ENCODE peak calls at places on chromosomes 3 and 15, in five cellular contexts. Y, W, H, Z and Q are unnamed samples.
A peak's percentile ranks its signal among the peaks of the same experiment; 100 is the strongest.

GRCh38 chr3:29493109-29493508 is 212.2 kb downstream of the RBMS3 start:
- DNase-seq in H (no peak), Y (no peak), Z (no peak), W (no peak), Q (no peak)

GRCh38 chr3:23035927-23036640 is 167.0 kb upstream of the UBE2E2 start:
- DNase-seq in H (peak; percentile 1), W (peak; percentile 68), Y (no peak), Z (no peak), Q (no peak)

GRCh38 chr3:34547297-34547920 is 749.0 kb downstream of the PDCD6IP start:
- DNase-seq in Y (no peak), Z (no peak), W (no peak), H (no peak), Q (no peak)

GRCh38 chr15:43513550-43513949 is 3.9 kb upstream of the MAP1A start:
- DNase-seq in Y (no peak), H (no peak), W (no peak), Z (no peak), Q (peak; percentile 31)

GRCh38 chr15:48469271-48469670 is 138.0 kb downstream of the DUT start:
- DNase-seq in W (no peak), Y (no peak), H (no peak), Z (no peak), Q (no peak)

GRCh38 chr3:195094211-195094921 is 176.6 kb downstream of the XXYLT1 start:
- DNase-seq in Z (no peak), H (no peak), Y (no peak), W (peak; percentile 61), Q (no peak)

GRCh38 chr3:144590854-144591253 is 619.2 kb downstream of the DIPK2A start:
- DNase-seq in Y (no peak), Z (no peak), H (no peak), W (no peak), Q (peak; percentile 63)

GRCh38 chr3:66379565-66379964 is 121.3 kb downstream of the LRIG1 start:
- DNase-seq in Y (no peak), H (no peak), W (no peak), Z (no peak), Q (no peak)

GRCh38 chr3:60909526-60909925 is 341.7 kb downstream of the FHIT start:
- DNase-seq in W (no peak), Z (no peak), Y (no peak), H (no peak), Q (no peak)

GRCh38 chr15:58081891-58082290 is 16.4 kb upstream of the ALDH1A2 start:
- DNase-seq in W (no peak), Z (no peak), H (no peak), Y (no peak), Q (no peak)

GRCh38 chr3:89179355-89179997 is 72.1 kb downstream of the EPHA3 start:
- DNase-seq in W (no peak), Z (no peak), H (no peak), Y (no peak), Q (no peak)

GRCh38 chr3:132660745-132661067 is 577 bp downstream of the UBA5 start:
- DNase-seq in Y (no peak), W (no peak), H (peak; percentile 27), Z (no peak), Q (peak; percentile 43)

GRCh38 chr15:39125904-39126303 is 455.0 kb upstream of the THBS1 start:
- DNase-seq in Y (peak; percentile 10), W (no peak), H (peak; percentile 53), Z (no peak), Q (peak; percentile 90)

GRCh38 chr3:128591728-128592426 is 58.7 kb downstream of the RPN1 start:
- DNase-seq in W (no peak), H (no peak), Z (no peak), Y (no peak), Q (peak; percentile 45)

GRCh38 chr15:99514306-99514705 is 51.5 kb upstream of the MEF2A start:
- DNase-seq in Z (no peak), H (no peak), W (no peak), Y (no peak), Q (peak; percentile 18)